ENCODE peak calls at places on chromosomes 16 and 17, in eight cellular contexts. R is CD8-positive, alpha-beta memory T cell; B is PC-9; I is esophagus muscularis mucosa; H is effector memory CD4-positive, alpha-beta T cell; O is neuronal stem cell; W is fibroblast of lung; P is heart right ventricle. S is an unnamed sample. For H3K9me3, the result is how much of the 10 kb centered on the place peaks cover.

GRCh38 chr17:75041656-75042280 is 5.0 kb downstream of the ATP5PD start:
- DNase-seq in P (no peak), O (no peak), B (no peak), H (no peak), I (no peak), R (no peak), W (no peak), S (no peak)

GRCh38 chr16:86448306-86448705 is 62.0 kb upstream of the FOXF1 start:
- DNase-seq in O (no peak), B (no peak), H (no peak), P (no peak), I (no peak), R (no peak), W (no peak), S (no peak)

GRCh38 chr17:68399638-68400403 is 57.5 kb downstream of the WIPI1 start:
- DNase-seq in O (no peak), H (no peak), R (no peak), W (peak), B (no peak), P (no peak), I (peak), S (no peak)

GRCh38 chr17:40850287-40850972 is 16.6 kb downstream of the KRT12 start:
- DNase-seq in H (no peak), W (no peak), I (no peak), R (no peak), P (no peak), B (no peak), O (no peak), S (no peak)

GRCh38 chr17:7191571-7192270 is 12.6 kb upstream of the ASGR1 start:
- DNase-seq in R (no peak), W (peak), H (no peak), B (no peak), O (peak), P (no peak), I (no peak), S (peak)

GRCh38 chr16:48409839-48410610 is 24.8 kb upstream of the SIAH1 start:
- DNase-seq in W (peak), O (no peak), R (no peak), B (peak), H (no peak), I (no peak), P (no peak), S (peak)

GRCh38 chr17:66021757-66022156 is 170.2 kb downstream of the CEP112 start:
- DNase-seq in P (no peak), H (no peak), I (no peak), R (no peak), B (no peak), W (no peak), O (no peak), S (no peak)

GRCh38 chr16:23833960-23834685 is 1.7 kb upstream of the PRKCB start:
- DNase-seq in O (no peak), B (no peak), R (no peak), P (no peak), I (no peak), H (no peak), W (no peak), S (no peak)

GRCh38 chr17:57993471-57994365 is 5.7 kb upstream of the VEZF1 start:
- DNase-seq in H (no peak), P (no peak), W (no peak), I (no peak), B (no peak), O (peak), R (no peak), S (no peak)

GRCh38 chr17:52140601-52141000 is 17.9 kb downstream of the CA10 start:
- DNase-seq in I (no peak), B (no peak), O (no peak), H (no peak), R (no peak), P (no peak), W (no peak), S (no peak)

GRCh38 chr16:47983999-47984580 is 171.7 kb downstream of the ABCC12 start:
- DNase-seq in B (no peak), W (peak), O (no peak), R (no peak), I (peak), H (no peak), P (no peak), S (no peak)

GRCh38 chr16:85423631-85424030 is 189.5 kb upstream of the GSE1 start:
- DNase-seq in W (no peak), H (no peak), R (no peak), I (no peak), P (no peak), B (no peak), O (no peak), S (no peak)

GRCh38 chr17:70479779-70480178 is 310.4 kb downstream of the KCNJ2 start:
- DNase-seq in P (no peak), I (no peak), W (no peak), H (no peak), R (no peak), B (no peak), O (no peak), S (no peak)
- H3K9me3 ChIP-seq in P (under half), I (under half), W (under half), H (under half), R (under half), B (under half), O (under half), S (under half)

GRCh38 chr16:68575082-68575481 is 36.0 kb downstream of the ZFP90 start:
- DNase-seq in O (no peak), P (no peak), W (no peak), I (no peak), R (no peak), H (no peak), B (no peak), S (no peak)
- H3K9me3 ChIP-seq in O (half or more), P (under half), W (under half), I (under half), R (under half), H (under half), B (under half), S (half or more)

GRCh38 chr16:79175286-79176057 is 425.1 kb downstream of the MAF start:
- DNase-seq in B (no peak), O (no peak), H (no peak), P (no peak), I (no peak), W (no peak), R (no peak), S (no peak)
- H3K9me3 ChIP-seq in B (under half), O (under half), H (under half), P (under half), I (under half), W (under half), R (under half), S (under half)

GRCh38 chr16:35314298-35314697 is 1854.9 kb downstream of the TP53TG3F start:
- DNase-seq in O (no peak), I (peak), W (no peak), H (no peak), P (no peak), R (no peak), B (no peak), S (no peak)

DNA sequence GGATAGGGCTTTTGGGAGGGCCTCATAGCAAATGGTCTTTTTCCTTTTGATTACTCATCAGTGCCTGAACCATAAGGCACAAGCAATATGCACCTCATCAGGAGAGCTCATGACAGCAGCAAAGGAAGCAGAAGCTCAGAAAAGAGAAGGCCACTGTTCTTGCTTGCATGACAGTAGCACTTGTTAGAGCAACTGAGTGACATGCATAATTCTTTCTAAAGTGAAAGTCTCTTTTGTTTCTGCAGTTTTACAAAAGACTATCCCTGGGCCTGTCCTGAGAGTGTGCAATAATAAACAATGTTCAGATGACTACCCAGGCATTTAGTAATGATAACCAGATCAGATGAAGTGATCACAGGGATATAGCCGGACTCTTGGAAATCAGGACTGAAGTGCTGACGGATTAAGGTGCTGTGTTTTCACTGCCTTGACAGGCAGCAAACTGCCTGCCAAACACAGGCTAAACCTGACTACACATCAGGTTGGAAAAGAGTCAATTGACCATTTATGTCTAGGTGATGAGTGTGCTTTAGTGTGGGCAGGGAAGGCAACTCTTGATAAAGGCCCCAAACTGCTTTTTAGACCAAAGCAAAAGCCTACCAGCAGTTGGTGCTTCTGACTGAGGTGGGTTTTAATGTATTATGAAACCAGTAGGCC is 1860.3 kb downstream of the TP53TG3F start:
- DNase-seq in R (no peak), O (no peak), P (no peak), H (no peak), W (no peak), B (no peak), I (peak), S (no peak)
- H3K9me3 ChIP-seq in R (under half), O (under half), P (under half), H (under half), W (under half), B (under half), I (under half), S (under half)

GRCh38 chr16:59540621-59541020 is 806.5 kb upstream of the GOT2 start:
- DNase-seq in B (no peak), R (no peak), O (no peak), H (no peak), P (no peak), I (no peak), W (peak), S (no peak)
- H3K9me3 ChIP-seq in B (under half), R (under half), O (under half), H (under half), P (under half), I (under half), W (under half), S (under half)

GRCh38 chr17:26809033-26809432 is 484.9 kb upstream of the WSB1 start:
- DNase-seq in O (peak), W (peak), I (no peak), P (no peak), H (no peak), B (no peak), R (no peak), S (no peak)
- H3K9me3 ChIP-seq in O (under half), W (under half), I (under half), P (under half), H (under half), B (under half), R (under half), S (under half)

GRCh38 chr17:22435231-22435974 is 743.1 kb downstream of the KCNJ18 start:
- DNase-seq in P (no peak), O (no peak), R (no peak), B (no peak), H (no peak), I (no peak), W (no peak), S (no peak)
- H3K9me3 ChIP-seq in P (under half), O (under half), R (under half), B (under half), H (under half), I (under half), W (under half), S (under half)

S was measured in A549.